ENCODE peak calls at places on chromosomes 11 and 22, in nine cellular contexts. One of them, this sample, is unnamed.

GRCh38 chr11:130816516-130816915 is 99.8 kb downstream of the SNX19 start:
- DNase-seq in heart left ventricle: no peak
- DNase-seq in sigmoid colon: no peak
- DNase-seq in CD4-positive, alpha-beta T cell: no peak
- DNase-seq in fibroblast of the aortic adventitia: no peak
- DNase-seq in colonic mucosa: no peak
- DNase-seq in neural progenitor cell: no peak
- DNase-seq in mucosa of descending colon: no peak
- DNase-seq in fibroblast of mammary gland: peak
- DNase-seq in this sample: no peak

GRCh38 chr11:79421820-79422219 is 19.0 kb downstream of the TENM4 start:
- DNase-seq in heart left ventricle: no peak
- DNase-seq in sigmoid colon: no peak
- DNase-seq in CD4-positive, alpha-beta T cell: no peak
- DNase-seq in fibroblast of the aortic adventitia: no peak
- DNase-seq in colonic mucosa: no peak
- DNase-seq in neural progenitor cell: no peak
- DNase-seq in mucosa of descending colon: no peak
- DNase-seq in fibroblast of mammary gland: no peak
- DNase-seq in this sample: no peak

GRCh38 chr11:73291781-73292180 is 16.3 kb upstream of the ARHGEF17 start:
- DNase-seq in heart left ventricle: peak
- DNase-seq in sigmoid colon: no peak
- DNase-seq in CD4-positive, alpha-beta T cell: no peak
- DNase-seq in fibroblast of the aortic adventitia: no peak
- DNase-seq in colonic mucosa: no peak
- DNase-seq in neural progenitor cell: no peak
- DNase-seq in mucosa of descending colon: no peak
- DNase-seq in fibroblast of mammary gland: no peak
- DNase-seq in this sample: no peak

GRCh38 chr22:46044718-46045458 is 67.9 kb upstream of the WNT7B start:
- DNase-seq in heart left ventricle: peak
- DNase-seq in sigmoid colon: peak
- DNase-seq in CD4-positive, alpha-beta T cell: peak
- DNase-seq in fibroblast of the aortic adventitia: no peak
- DNase-seq in colonic mucosa: no peak
- DNase-seq in neural progenitor cell: peak
- DNase-seq in mucosa of descending colon: peak
- DNase-seq in fibroblast of mammary gland: no peak
- DNase-seq in this sample: no peak

GRCh38 chr11:48050304-48050703 is 69.9 kb downstream of the PTPRJ start:
- DNase-seq in heart left ventricle: no peak
- DNase-seq in sigmoid colon: no peak
- DNase-seq in CD4-positive, alpha-beta T cell: no peak
- DNase-seq in fibroblast of the aortic adventitia: no peak
- DNase-seq in colonic mucosa: no peak
- DNase-seq in neural progenitor cell: no peak
- DNase-seq in mucosa of descending colon: no peak
- DNase-seq in fibroblast of mammary gland: no peak
- DNase-seq in this sample: no peak

GRCh38 chr11:59206635-59207034 is 6.1 kb downstream of the MPEG1 start:
- DNase-seq in heart left ventricle: peak
- DNase-seq in sigmoid colon: no peak
- DNase-seq in CD4-positive, alpha-beta T cell: no peak
- DNase-seq in fibroblast of the aortic adventitia: peak
- DNase-seq in colonic mucosa: peak
- DNase-seq in neural progenitor cell: peak
- DNase-seq in mucosa of descending colon: no peak
- DNase-seq in fibroblast of mammary gland: no peak
- DNase-seq in this sample: peak

GRCh38 chr11:116903139-116903538 is 65.7 kb upstream of the APOA1 start:
- DNase-seq in heart left ventricle: no peak
- DNase-seq in sigmoid colon: no peak
- DNase-seq in CD4-positive, alpha-beta T cell: no peak
- DNase-seq in fibroblast of the aortic adventitia: no peak
- DNase-seq in colonic mucosa: no peak
- DNase-seq in neural progenitor cell: no peak
- DNase-seq in mucosa of descending colon: no peak
- DNase-seq in fibroblast of mammary gland: no peak
- DNase-seq in this sample: no peak

GRCh38 chr11:65016705-65017104 is 2.7 kb downstream of the ARL2 start:
- DNase-seq in heart left ventricle: no peak
- DNase-seq in sigmoid colon: no peak
- DNase-seq in CD4-positive, alpha-beta T cell: no peak
- DNase-seq in fibroblast of the aortic adventitia: no peak
- DNase-seq in colonic mucosa: no peak
- DNase-seq in neural progenitor cell: no peak
- DNase-seq in mucosa of descending colon: no peak
- DNase-seq in fibroblast of mammary gland: no peak
- DNase-seq in this sample: no peak

GRCh38 chr11:72736452-72737069 is 15.6 kb downstream of the ARAP1 start:
- DNase-seq in heart left ventricle: peak
- DNase-seq in sigmoid colon: peak
- DNase-seq in CD4-positive, alpha-beta T cell: peak
- DNase-seq in fibroblast of the aortic adventitia: peak
- DNase-seq in colonic mucosa: no peak
- DNase-seq in neural progenitor cell: no peak
- DNase-seq in mucosa of descending colon: no peak
- DNase-seq in fibroblast of mammary gland: peak
- DNase-seq in this sample: no peak

GRCh38 chr11:106473089-106473722 is 395.7 kb downstream of the AASDHPPT start:
- DNase-seq in heart left ventricle: no peak
- DNase-seq in sigmoid colon: no peak
- DNase-seq in CD4-positive, alpha-beta T cell: no peak
- DNase-seq in fibroblast of the aortic adventitia: peak
- DNase-seq in colonic mucosa: no peak
- DNase-seq in neural progenitor cell: no peak
- DNase-seq in mucosa of descending colon: no peak
- DNase-seq in fibroblast of mammary gland: peak
- DNase-seq in this sample: no peak

GRCh38 chr11:68260484-68260883 is 11.3 kb downstream of the C11orf24 start:
- DNase-seq in heart left ventricle: no peak
- DNase-seq in sigmoid colon: no peak
- DNase-seq in CD4-positive, alpha-beta T cell: no peak
- DNase-seq in fibroblast of the aortic adventitia: no peak
- DNase-seq in colonic mucosa: no peak
- DNase-seq in neural progenitor cell: no peak
- DNase-seq in mucosa of descending colon: no peak
- DNase-seq in fibroblast of mammary gland: no peak
- DNase-seq in this sample: no peak

GRCh38 chr11:85589373-85589772 is 37.8 kb downstream of the DLG2 start:
- DNase-seq in heart left ventricle: no peak
- DNase-seq in sigmoid colon: no peak
- DNase-seq in CD4-positive, alpha-beta T cell: no peak
- DNase-seq in fibroblast of the aortic adventitia: no peak
- DNase-seq in colonic mucosa: no peak
- DNase-seq in neural progenitor cell: peak
- DNase-seq in mucosa of descending colon: no peak
- DNase-seq in fibroblast of mammary gland: no peak
- DNase-seq in this sample: no peak

GRCh38 chr11:134636071-134636470 is 224.0 kb upstream of the B3GAT1 start:
- DNase-seq in heart left ventricle: no peak
- DNase-seq in sigmoid colon: no peak
- DNase-seq in CD4-positive, alpha-beta T cell: no peak
- DNase-seq in fibroblast of the aortic adventitia: no peak
- DNase-seq in colonic mucosa: no peak
- DNase-seq in neural progenitor cell: no peak
- DNase-seq in mucosa of descending colon: no peak
- DNase-seq in fibroblast of mammary gland: no peak
- DNase-seq in this sample: no peak

GRCh38 chr22:28016781-28017557 is 97.9 kb upstream of the PITPNB start:
- DNase-seq in heart left ventricle: peak
- DNase-seq in sigmoid colon: peak
- DNase-seq in CD4-positive, alpha-beta T cell: no peak
- DNase-seq in fibroblast of the aortic adventitia: no peak
- DNase-seq in colonic mucosa: no peak
- DNase-seq in neural progenitor cell: no peak
- DNase-seq in mucosa of descending colon: peak
- DNase-seq in fibroblast of mammary gland: no peak
- DNase-seq in this sample: no peak

DNA sequence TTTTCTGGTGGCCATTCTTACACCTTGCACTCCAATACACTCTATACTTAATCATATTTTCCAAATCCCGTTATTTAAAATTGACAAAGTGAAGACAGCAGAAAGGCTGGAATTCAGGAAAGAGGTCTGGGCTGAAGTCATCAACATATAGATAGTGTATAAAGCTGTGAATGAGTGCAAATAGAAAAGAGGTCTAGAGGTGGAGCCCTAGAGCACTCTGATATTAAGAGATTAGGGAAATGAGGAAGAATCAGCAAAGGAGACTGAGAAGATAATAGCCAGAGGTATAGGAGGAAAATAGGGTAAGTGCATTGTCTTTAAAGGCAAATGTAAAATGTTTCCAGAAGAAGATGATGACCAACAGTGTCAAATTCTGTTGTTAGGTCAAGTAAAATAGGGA is 7.9 kb downstream of the CTR9 start:
- DNase-seq in heart left ventricle: no peak
- DNase-seq in sigmoid colon: no peak
- DNase-seq in CD4-positive, alpha-beta T cell: no peak
- DNase-seq in fibroblast of the aortic adventitia: no peak
- DNase-seq in colonic mucosa: no peak
- DNase-seq in neural progenitor cell: no peak
- DNase-seq in mucosa of descending colon: no peak
- DNase-seq in fibroblast of mammary gland: no peak
- DNase-seq in this sample: no peak
- TF ChIP-seq CTCF in heart left ventricle: no peak
- TF ChIP-seq CTCF in sigmoid colon: no peak
- TF ChIP-seq CTCF in CD4-positive, alpha-beta T cell: no peak
- TF ChIP-seq CTCF in fibroblast of the aortic adventitia: peak
- TF ChIP-seq CTCF in colonic mucosa: no peak
- TF ChIP-seq CTCF in neural progenitor cell: peak
- TF ChIP-seq CTCF in mucosa of descending colon: no peak
- TF ChIP-seq CTCF in fibroblast of mammary gland: peak
- TF ChIP-seq CTCF in this sample: peak

DNA sequence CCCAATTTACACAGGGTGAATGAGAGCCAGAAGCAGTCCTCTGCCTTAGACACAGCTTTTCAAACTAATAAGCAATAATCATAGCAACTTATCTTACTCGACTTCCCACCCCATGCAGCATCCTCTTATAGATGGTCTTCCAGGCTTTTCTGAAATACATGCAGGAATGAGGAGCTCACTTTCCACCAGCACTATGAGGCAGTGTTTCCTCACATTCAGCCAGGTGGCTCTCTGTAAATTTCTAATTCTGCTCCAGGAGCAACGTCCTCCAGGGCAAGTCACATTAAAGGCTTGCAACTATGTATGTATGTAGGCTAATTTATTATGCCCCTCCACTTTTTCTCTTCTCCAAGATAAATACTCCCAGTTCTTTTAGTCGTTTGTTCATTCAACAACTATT is 60.0 kb downstream of the PAK1 start:
- DNase-seq in heart left ventricle: no peak
- DNase-seq in sigmoid colon: no peak
- DNase-seq in CD4-positive, alpha-beta T cell: no peak
- DNase-seq in fibroblast of the aortic adventitia: no peak
- DNase-seq in colonic mucosa: no peak
- DNase-seq in neural progenitor cell: no peak
- DNase-seq in mucosa of descending colon: no peak
- DNase-seq in fibroblast of mammary gland: no peak
- DNase-seq in this sample: no peak
- TF ChIP-seq CTCF in heart left ventricle: no peak
- TF ChIP-seq CTCF in sigmoid colon: no peak
- TF ChIP-seq CTCF in CD4-positive, alpha-beta T cell: no peak
- TF ChIP-seq CTCF in fibroblast of the aortic adventitia: no peak
- TF ChIP-seq CTCF in colonic mucosa: no peak
- TF ChIP-seq CTCF in neural progenitor cell: no peak
- TF ChIP-seq CTCF in mucosa of descending colon: no peak
- TF ChIP-seq CTCF in fibroblast of mammary gland: no peak
- TF ChIP-seq CTCF in this sample: no peak

GRCh38 chr11:101436511-101437142 is 147.2 kb downstream of the TRPC6 start:
- DNase-seq in heart left ventricle: peak
- DNase-seq in sigmoid colon: no peak
- DNase-seq in CD4-positive, alpha-beta T cell: no peak
- DNase-seq in fibroblast of the aortic adventitia: peak
- DNase-seq in colonic mucosa: peak
- DNase-seq in neural progenitor cell: peak
- DNase-seq in mucosa of descending colon: no peak
- DNase-seq in fibroblast of mammary gland: peak
- DNase-seq in this sample: peak
- TF ChIP-seq CTCF in heart left ventricle: peak
- TF ChIP-seq CTCF in sigmoid colon: peak
- TF ChIP-seq CTCF in CD4-positive, alpha-beta T cell: no peak
- TF ChIP-seq CTCF in fibroblast of the aortic adventitia: peak
- TF ChIP-seq CTCF in colonic mucosa: peak
- TF ChIP-seq CTCF in neural progenitor cell: peak
- TF ChIP-seq CTCF in mucosa of descending colon: peak
- TF ChIP-seq CTCF in fibroblast of mammary gland: peak
- TF ChIP-seq CTCF in this sample: peak

GRCh38 chr11:67239795-67240574 is 26.3 kb upstream of the GRK2 start:
- DNase-seq in heart left ventricle: peak
- DNase-seq in sigmoid colon: peak
- DNase-seq in CD4-positive, alpha-beta T cell: peak
- DNase-seq in fibroblast of the aortic adventitia: peak
- DNase-seq in colonic mucosa: peak
- DNase-seq in neural progenitor cell: peak
- DNase-seq in mucosa of descending colon: peak
- DNase-seq in fibroblast of mammary gland: peak
- DNase-seq in this sample: peak
- TF ChIP-seq CTCF in heart left ventricle: peak
- TF ChIP-seq CTCF in sigmoid colon: no peak
- TF ChIP-seq CTCF in CD4-positive, alpha-beta T cell: no peak
- TF ChIP-seq CTCF in fibroblast of the aortic adventitia: peak
- TF ChIP-seq CTCF in colonic mucosa: no peak
- TF ChIP-seq CTCF in neural progenitor cell: no peak
- TF ChIP-seq CTCF in mucosa of descending colon: peak
- TF ChIP-seq CTCF in fibroblast of mammary gland: no peak
- TF ChIP-seq CTCF in this sample: no peak

GRCh38 chr22:37146507-37147180 is 3.1 kb downstream of the IL2RB start:
- DNase-seq in heart left ventricle: no peak
- DNase-seq in sigmoid colon: no peak
- DNase-seq in CD4-positive, alpha-beta T cell: no peak
- DNase-seq in fibroblast of the aortic adventitia: no peak
- DNase-seq in colonic mucosa: no peak
- DNase-seq in neural progenitor cell: no peak
- DNase-seq in mucosa of descending colon: no peak
- DNase-seq in fibroblast of mammary gland: no peak
- DNase-seq in this sample: no peak

GRCh38 chr22:37147186-37147990 is 2.3 kb downstream of the IL2RB start:
- DNase-seq in heart left ventricle: no peak
- DNase-seq in sigmoid colon: no peak
- DNase-seq in CD4-positive, alpha-beta T cell: no peak
- DNase-seq in fibroblast of the aortic adventitia: no peak
- DNase-seq in colonic mucosa: no peak
- DNase-seq in neural progenitor cell: no peak
- DNase-seq in mucosa of descending colon: no peak
- DNase-seq in fibroblast of mammary gland: no peak
- DNase-seq in this sample: no peak

GRCh38 chr22:37145415-37146385 is 4.0 kb downstream of the IL2RB start:
- DNase-seq in heart left ventricle: no peak
- DNase-seq in sigmoid colon: no peak
- DNase-seq in CD4-positive, alpha-beta T cell: no peak
- DNase-seq in fibroblast of the aortic adventitia: no peak
- DNase-seq in colonic mucosa: no peak
- DNase-seq in neural progenitor cell: no peak
- DNase-seq in mucosa of descending colon: no peak
- DNase-seq in fibroblast of mammary gland: no peak
- DNase-seq in this sample: no peak

GRCh38 chr22:37148742-37149665 is 712 bp downstream of the IL2RB start:
- DNase-seq in heart left ventricle: no peak
- DNase-seq in sigmoid colon: no peak
- DNase-seq in CD4-positive, alpha-beta T cell: no peak
- DNase-seq in fibroblast of the aortic adventitia: no peak
- DNase-seq in colonic mucosa: no peak
- DNase-seq in neural progenitor cell: no peak
- DNase-seq in mucosa of descending colon: no peak
- DNase-seq in fibroblast of mammary gland: no peak
- DNase-seq in this sample: no peak

GRCh38 chr22:37148031-37148651 is 1.6 kb downstream of the IL2RB start:
- DNase-seq in heart left ventricle: no peak
- DNase-seq in sigmoid colon: no peak
- DNase-seq in CD4-positive, alpha-beta T cell: no peak
- DNase-seq in fibroblast of the aortic adventitia: no peak
- DNase-seq in colonic mucosa: no peak
- DNase-seq in neural progenitor cell: no peak
- DNase-seq in mucosa of descending colon: no peak
- DNase-seq in fibroblast of mammary gland: no peak
- DNase-seq in this sample: no peak
- TF ChIP-seq CTCF in heart left ventricle: no peak
- TF ChIP-seq CTCF in sigmoid colon: no peak
- TF ChIP-seq CTCF in CD4-positive, alpha-beta T cell: no peak
- TF ChIP-seq CTCF in fibroblast of the aortic adventitia: no peak
- TF ChIP-seq CTCF in colonic mucosa: no peak
- TF ChIP-seq CTCF in neural progenitor cell: no peak
- TF ChIP-seq CTCF in mucosa of descending colon: no peak
- TF ChIP-seq CTCF in fibroblast of mammary gland: no peak
- TF ChIP-seq CTCF in this sample: no peak